ENCODE peak calls at places on chromosome 5, in four cellular contexts. J is GM20000; K is endothelial cell; B is CD4-positive, alpha-beta T cell. I is an unnamed sample.

GRCh38 chr5:133739381-133739780 is 127.0 kb upstream of the FSTL4 start:
- DNase-seq in B (no peak), J (no peak), K (no peak), I (no peak)

GRCh38 chr5:137462816-137463520 is 36.2 kb downstream of the SPOCK1 start:
- DNase-seq in J (no peak), K (no peak), B (no peak), I (no peak)

GRCh38 chr5:14574891-14575496 is 6.6 kb upstream of the OTULINL start:
- DNase-seq in J (no peak), K (no peak), B (no peak), I (no peak)

GRCh38 chr5:6704361-6704851 is 8.8 kb upstream of the TENT4A start:
- DNase-seq in B (no peak), K (no peak), J (no peak), I (no peak)

GRCh38 chr5:16192311-16192710 is 12.7 kb upstream of the MARCHF11 start:
- DNase-seq in K (no peak), B (no peak), J (no peak), I (no peak)

GRCh38 chr5:40955313-40955712 is 46.0 kb downstream of the C7 start:
- DNase-seq in B (no peak), J (no peak), K (no peak), I (no peak)

GRCh38 chr5:150582281-150582791 is 58.1 kb upstream of the SYNPO start:
- DNase-seq in K (no peak), J (no peak), B (no peak), I (peak; percentile 34)

GRCh38 chr5:140042551-140043507 is at the start of gene NRG2:
- DNase-seq in B (peak; percentile 23), J (peak; percentile 82), K (peak; percentile 68), I (peak; percentile 73)

GRCh38 chr5:180486636-180487149 is 7.5 kb upstream of the CNOT6 start:
- DNase-seq in J (no peak), B (no peak), K (no peak), I (no peak)

GRCh38 chr5:132657676-132658382 is at the start of gene IL13:
- DNase-seq in K (no peak), J (no peak), B (no peak), I (no peak)

GRCh38 chr5:75536694-75537360 is 25.1 kb downstream of the POLK start:
- DNase-seq in K (no peak), J (no peak), B (no peak), I (no peak)

GRCh38 chr5:83645936-83646335 is 74.7 kb downstream of the HAPLN1 start:
- DNase-seq in J (no peak), B (no peak), K (no peak), I (no peak)

GRCh38 chr5:170283296-170283695 is 14.3 kb downstream of the LCP2 start:
- DNase-seq in J (no peak), K (no peak), B (no peak), I (no peak)

GRCh38 chr5:61298580-61298979 is 33.5 kb upstream of the ZSWIM6 start:
- DNase-seq in J (no peak), B (no peak), K (no peak), I (no peak)

GRCh38 chr5:10331341-10331796 is 22.1 kb upstream of the MARCHF6 start:
- DNase-seq in K (no peak), J (no peak), B (no peak), I (no peak)

GRCh38 chr5:18944771-18945170 is 1043.2 kb downstream of the CDH18 start:
- DNase-seq in K (no peak), J (no peak), B (no peak), I (no peak)

GRCh38 chr5:161009817-161010216 is 157.8 kb upstream of the ATP10B start:
- DNase-seq in B (no peak), J (no peak), K (no peak), I (no peak)

GRCh38 chr5:80125962-80126480 is 90.9 kb downstream of the THBS4 start:
- DNase-seq in B (no peak), J (peak; percentile 49), K (no peak), I (no peak)

GRCh38 chr5:11815481-11815880 is 88.8 kb downstream of the CTNND2 start:
- DNase-seq in J (no peak), K (no peak), B (no peak), I (no peak)

GRCh38 chr5:160021818-160022446 is 13.0 kb downstream of the TTC1 start:
- DNase-seq in K (peak; percentile 73), J (peak; percentile 52), B (peak; percentile 40), I (peak; percentile 51)

GRCh38 chr5:79074641-79075040 is 5.1 kb downstream of the BHMT2 start:
- DNase-seq in B (no peak), J (no peak), K (no peak), I (no peak)

GRCh38 chr5:132003170-132003744 is 8.2 kb downstream of the ACSL6 start:
- DNase-seq in B (no peak), J (no peak), K (peak; percentile 37), I (no peak)

GRCh38 chr5:32174011-32174866 is at the start of gene GOLPH3:
- DNase-seq in J (peak; percentile 96), K (peak; percentile 95), B (peak; percentile 85), I (peak; percentile 85)

GRCh38 chr5:171945476-171945875 is 61.0 kb downstream of the FBXW11 start:
- DNase-seq in K (no peak), B (no peak), J (no peak), I (no peak)

GRCh38 chr5:115545065-115545882 is 699 bp upstream of the FEM1C start:
- DNase-seq in J (no peak), B (no peak), K (no peak), I (no peak)

GRCh38 chr5:32274548-32275420 is 38.0 kb downstream of the MTMR12 start:
- DNase-seq in K (peak; percentile 30), B (no peak), J (no peak), I (no peak)

GRCh38 chr5:17282283-17283120 is 65.1 kb downstream of the BASP1 start:
- DNase-seq in K (no peak), J (peak; percentile 82), B (no peak), I (no peak)

GRCh38 chr5:91957671-91958070 is 574.6 kb upstream of the ARRDC3 start:
- DNase-seq in K (no peak), B (no peak), J (no peak), I (no peak)

DNA sequence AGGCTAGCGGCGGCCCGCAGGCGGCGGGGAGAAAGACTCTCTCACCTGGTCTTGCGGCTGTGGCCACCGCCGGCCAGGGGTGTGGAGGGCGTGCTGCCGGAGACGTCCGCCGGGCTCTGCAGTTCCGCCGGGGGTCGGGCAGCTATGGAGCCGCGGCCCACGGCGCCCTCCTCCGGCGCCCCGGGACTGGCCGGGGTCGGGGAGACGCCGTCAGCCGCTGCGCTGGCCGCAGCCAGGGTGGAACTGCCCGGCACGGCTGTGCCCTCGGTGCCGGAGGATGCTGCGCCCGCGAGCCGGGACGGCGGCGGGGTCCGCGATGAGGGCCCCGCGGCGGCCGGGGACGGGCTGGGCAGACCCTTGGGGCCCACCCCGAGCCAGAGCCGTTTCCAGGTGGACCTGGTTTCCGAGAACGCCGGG is 253 bp downstream of the SLC12A2 start:
- DNase-seq in B (no peak), K (peak; percentile 71), J (no peak), I (peak; percentile 64)
- TF ChIP-seq CTCF in B (no peak), K (peak; percentile 10), J (no peak), I (peak; percentile 47)

GRCh38 chr5:128462330-128462729 is 75.7 kb downstream of the FBN2 start:
- DNase-seq in J (no peak), K (no peak), B (no peak), I (no peak)

GRCh38 chr5:128469924-128470323 is 68.1 kb downstream of the FBN2 start:
- DNase-seq in J (no peak), B (no peak), K (no peak), I (no peak)

DNA sequence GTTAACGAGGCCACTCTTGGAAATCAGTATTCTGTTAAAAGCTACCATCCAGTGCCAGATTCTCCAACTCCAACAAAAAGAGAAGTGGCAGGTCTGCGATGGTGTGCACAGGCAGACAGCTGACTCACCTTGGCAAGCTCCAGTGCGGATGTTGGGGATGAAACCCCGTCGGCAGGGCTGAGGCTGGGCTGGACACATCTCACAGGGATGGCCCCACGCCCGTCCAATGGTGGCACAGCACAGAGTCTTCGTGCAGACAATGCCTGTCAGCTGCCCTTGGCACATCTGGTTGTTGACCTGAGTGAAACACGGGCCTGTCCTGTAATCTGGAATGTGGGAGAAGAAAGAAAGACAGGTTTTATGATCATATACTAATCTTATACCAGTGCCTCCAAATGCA is 73.4 kb downstream of the FBN2 start:
- DNase-seq in K (no peak), J (no peak), B (no peak), I (no peak)
- TF ChIP-seq CTCF in K (no peak), J (no peak), B (no peak), I (no peak)

GRCh38 chr5:152701305-152701704 is 296.2 kb upstream of the NMUR2 start:
- DNase-seq in B (no peak), J (no peak), K (no peak), I (no peak)
- TF ChIP-seq CTCF in B (no peak), J (no peak), K (no peak), I (no peak)

GRCh38 chr5:112293587-112293986 is 125.5 kb downstream of the EPB41L4A start:
- DNase-seq in B (no peak), K (no peak), J (no peak), I (no peak)

GRCh38 chr5:112284561-112284960 is 134.5 kb downstream of the EPB41L4A start:
- DNase-seq in K (no peak), B (no peak), J (no peak), I (no peak)

GRCh38 chr5:112290667-112291066 is 128.4 kb downstream of the EPB41L4A start:
- DNase-seq in J (no peak), K (no peak), B (no peak), I (no peak)

GRCh38 chr5:112294126-112294525 is 125.0 kb downstream of the EPB41L4A start:
- DNase-seq in B (no peak), K (no peak), J (no peak), I (no peak)

GRCh38 chr5:112289465-112289864 is 129.6 kb downstream of the EPB41L4A start:
- DNase-seq in B (no peak), K (peak; percentile 8), J (no peak), I (no peak)
- TF ChIP-seq CTCF in B (no peak), K (no peak), J (no peak), I (no peak)

DNA sequence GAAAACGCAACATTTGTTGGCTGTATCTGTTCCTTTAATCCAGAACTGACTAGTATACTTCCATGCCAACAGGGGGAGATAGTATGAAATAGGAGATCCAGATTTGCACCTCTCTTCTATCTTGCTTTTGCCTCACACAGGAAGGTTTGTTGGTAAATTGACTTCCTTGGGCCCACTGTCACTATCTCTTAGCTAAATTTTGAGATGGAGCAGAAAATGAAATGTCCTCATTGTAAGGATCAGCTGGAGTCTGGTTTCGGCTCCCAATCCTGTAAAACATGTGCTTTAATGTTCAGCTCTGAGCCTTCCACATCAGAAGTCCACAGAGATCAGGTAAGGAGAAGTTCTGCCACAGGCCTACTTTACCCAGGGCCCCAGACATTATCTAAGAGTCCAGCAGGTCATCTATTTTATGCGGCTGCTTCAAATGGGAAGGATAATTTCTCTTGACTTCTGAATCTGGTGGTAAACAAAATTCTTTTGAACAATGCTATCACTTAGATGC is 176.8 kb downstream of the FER start:
- DNase-seq in J (no peak), K (no peak), B (no peak), I (no peak)
- TF ChIP-seq CTCF in J (no peak), K (no peak), B (no peak), I (peak; percentile 24)

I was measured in progenitor cell of endocrine pancreas.